ENCODE peak calls at places on chromosomes 2 and 18, in five cellular contexts. U is GM04504, L is gastrocnemius medialis, X is H4, D is colonic mucosa. J is an unnamed sample.

GRCh38 chr2:33317369-33318015 is 159.0 kb upstream of the RASGRP3 start:
- DNase-seq in D (no peak), U (peak; percentile 46), X (no peak), L (no peak), J (no peak)

GRCh38 chr2:143209570-143210445 is 80.6 kb downstream of the ARHGAP15 start:
- DNase-seq in X (no peak), U (no peak), L (no peak), D (no peak), J (no peak)

GRCh38 chr2:205800804-205801203 is 118.5 kb downstream of the NRP2 start:
- DNase-seq in U (no peak), L (no peak), X (peak; percentile 82), D (peak; percentile 33), J (no peak)

GRCh38 chr2:156708051-156708450 is 271.9 kb downstream of the GPD2 start:
- DNase-seq in U (no peak), D (no peak), X (peak; percentile 8), L (no peak), J (no peak)

GRCh38 chr2:218384975-218385374 is 2.9 kb downstream of the SLC11A1 start:
- DNase-seq in D (no peak), X (no peak), U (no peak), L (no peak), J (no peak)

GRCh38 chr2:64609229-64609994 is 44.3 kb downstream of the SERTAD2 start:
- DNase-seq in X (no peak), L (no peak), U (no peak), D (peak; percentile 58), J (no peak)

GRCh38 chr2:114122861-114123391 is 233.0 kb downstream of the ACTR3 start:
- DNase-seq in U (no peak), D (no peak), L (no peak), X (no peak), J (no peak)

GRCh38 chr18:37553633-37554398 is 11.8 kb downstream of the CELF4 start:
- DNase-seq in X (no peak), L (no peak), U (no peak), D (no peak), J (no peak)

GRCh38 chr2:147182260-147182659 is 662.6 kb upstream of the ACVR2A start:
- DNase-seq in L (no peak), D (peak; percentile 31), U (no peak), X (peak; percentile 28), J (no peak)

GRCh38 chr18:14971461-14972185 is 223.7 kb downstream of the ANKRD30B start:
- DNase-seq in D (no peak), X (peak; percentile 94), U (peak; percentile 37), L (no peak), J (peak; percentile 83)

GRCh38 chr18:26429535-26429934 is 118.8 kb downstream of the KCTD1 start:
- DNase-seq in U (peak; percentile 67), X (peak; percentile 60), D (no peak), L (no peak), J (peak; percentile 56)

GRCh38 chr2:98569197-98569793 is 39.0 kb downstream of the COA5 start:
- DNase-seq in U (no peak), D (peak; percentile 70), L (no peak), X (no peak), J (no peak)

GRCh38 chr2:46966576-46966975 is 51.0 kb upstream of the MCFD2 start:
- DNase-seq in X (no peak), L (no peak), U (no peak), D (no peak), J (no peak)

GRCh38 chr2:176080540-176081355 is 3.0 kb downstream of the EVX2 start:
- DNase-seq in U (no peak), D (no peak), L (no peak), X (peak; percentile 37), J (no peak)

GRCh38 chr2:96340493-96341414 is 5.2 kb downstream of the NCAPH start:
- DNase-seq in U (no peak), L (no peak), X (no peak), D (no peak), J (peak; percentile 93)

GRCh38 chr2:129888896-129889295 is 90.6 kb upstream of the RAB6C start:
- DNase-seq in U (peak; percentile 32), D (no peak), X (peak; percentile 23), L (no peak), J (peak; percentile 4)

GRCh38 chr2:96264086-96264485 is 1.7 kb downstream of the TMEM127 start:
- DNase-seq in D (no peak), U (no peak), X (no peak), L (no peak), J (no peak)

GRCh38 chr18:76451475-76452331 is 43.3 kb downstream of the ZNF516 start:
- DNase-seq in D (no peak), X (no peak), U (no peak), L (no peak), J (no peak)

GRCh38 chr2:238026953-238027505 is 33.8 kb upstream of the SCLY start:
- DNase-seq in D (no peak), X (no peak), L (no peak), U (peak; percentile 1), J (no peak)

GRCh38 chr2:54904836-54905235 is 145.4 kb downstream of the RTN4 start:
- DNase-seq in X (no peak), U (no peak), L (no peak), D (peak; percentile 70), J (no peak)

GRCh38 chr2:226531061-226531460 is 268.6 kb downstream of the IRS1 start:
- DNase-seq in X (no peak), L (no peak), U (no peak), D (no peak), J (no peak)

GRCh38 chr2:136917281-136917680 is 151.9 kb downstream of the THSD7B start:
- DNase-seq in D (no peak), L (no peak), X (peak; percentile 11), U (no peak), J (no peak)

GRCh38 chr2:234364718-234365117 is 132.2 kb downstream of the ARL4C start:
- DNase-seq in D (no peak), L (no peak), X (no peak), U (no peak), J (no peak)